ENCODE peak calls at places on chromosomes 4 and X, in five cellular contexts. J is lower lobe of right lung; F is K562; W is CD8-positive, alpha-beta memory T cell; H is hepatocyte. Y is an unnamed sample.

GRCh38 chr4:786861-787300 is 39.0 kb downstream of the CPLX1 start:
- DNase-seq in J (peak; percentile 54), W (no peak), F (no peak), H (no peak), Y (no peak)

GRCh38 chr4:5969336-5969735 is 48.9 kb downstream of the C4orf50 start:
- DNase-seq in F (no peak), J (no peak), H (no peak), W (no peak), Y (no peak)

GRCh38 chr4:151678048-151678853 is 82.6 kb downstream of the GATB start:
- DNase-seq in W (no peak), F (no peak), J (no peak), H (no peak), Y (peak; percentile 43)

GRCh38 chr4:156838761-156839160 is 132.8 kb downstream of the PDGFC start:
- DNase-seq in F (no peak), J (no peak), W (no peak), H (no peak), Y (no peak)

GRCh38 chr4:176902710-176903323 is 110.1 kb upstream of the VEGFC start:
- DNase-seq in J (no peak), H (no peak), W (no peak), F (no peak), Y (no peak)

GRCh38 chrX:16573781-16574180 is 76.2 kb upstream of the S100G start:
- DNase-seq in H (no peak), F (no peak), J (no peak), W (no peak), Y (no peak)

GRCh38 chr4:16264798-16265197 is 38.5 kb upstream of the TAPT1 start:
- DNase-seq in J (no peak), W (no peak), F (peak; percentile 30), H (peak; percentile 51), Y (no peak)

GRCh38 chrX:63656871-63657580 is 128.0 kb downstream of the ARHGEF9 start:
- DNase-seq in H (no peak), F (no peak), J (no peak), W (no peak), Y (no peak)

GRCh38 chr4:121072836-121073362 is 564 bp upstream of the NDNF start:
- DNase-seq in J (peak; percentile 53), H (peak; percentile 34), W (no peak), F (no peak), Y (no peak)

GRCh38 chr4:139210486-139210885 is 33.5 kb upstream of the ELF2 start:
- DNase-seq in F (no peak), H (no peak), J (no peak), W (no peak), Y (no peak)

GRCh38 chrX:19593684-19594083 is 78.4 kb upstream of the MAP3K15 start:
- DNase-seq in H (peak; percentile 32), J (no peak), W (no peak), F (peak; percentile 20), Y (peak; percentile 71)

GRCh38 chr4:11495291-11495690 is 66.6 kb upstream of the HS3ST1 start:
- DNase-seq in H (no peak), J (no peak), F (no peak), W (no peak), Y (no peak)

GRCh38 chrX:129653985-129654651 is 638 bp downstream of the APLN start:
- DNase-seq in F (no peak), W (no peak), H (peak; percentile 34), J (no peak), Y (no peak)

GRCh38 chrX:35798042-35798441 is at the start of gene MAGEB16:
- DNase-seq in F (no peak), H (no peak), W (no peak), J (no peak), Y (no peak)

GRCh38 chrX:32987139-32987538 is 224.2 kb downstream of the DMD start:
- DNase-seq in J (no peak), H (no peak), F (no peak), W (no peak), Y (no peak)

DNA sequence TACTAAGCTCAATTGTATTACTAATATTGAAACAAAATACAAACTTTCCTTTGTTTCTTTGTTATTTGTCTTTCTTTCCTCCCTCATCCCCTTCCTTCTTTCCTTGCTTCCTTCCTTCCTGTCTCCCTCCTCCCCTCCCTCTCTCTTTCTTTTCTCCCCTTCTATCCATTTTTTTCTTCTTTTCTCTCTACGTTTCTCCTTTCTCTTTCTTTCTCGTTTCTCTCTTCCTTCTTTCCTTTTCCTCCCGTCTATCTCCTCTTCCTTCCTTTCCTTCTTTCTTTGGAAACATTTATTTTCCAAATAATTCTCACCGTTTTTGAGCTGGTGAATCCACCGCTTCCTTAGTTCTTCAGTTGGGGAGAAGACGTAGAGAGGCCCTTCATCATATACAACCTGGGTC is 16.3 kb downstream of the BTK start:
- DNase-seq in H (no peak), W (no peak), F (no peak), J (no peak), Y (no peak)
- H3K36me3 ChIP-seq in H (no peaks in the 10 kb centered on the region), W (no peaks in the 10 kb centered on the region), F (peaks cover 57% of the 10 kb centered on the region), J (no peaks in the 10 kb centered on the region), Y (no peaks in the 10 kb centered on the region)

GRCh38 chrX:2694868-2695267 is 3.8 kb downstream of the CD99 start:
- DNase-seq in F (no peak), J (no peak), H (no peak), W (no peak), Y (no peak)

GRCh38 chrX:2692221-2693122 is 1.4 kb downstream of the CD99 start:
- DNase-seq in J (peak; percentile 62), F (peak; percentile 76), W (no peak), H (peak; percentile 40), Y (peak; percentile 61)

GRCh38 chrX:2693123-2693438 is 2.0 kb downstream of the CD99 start:
- DNase-seq in W (no peak), H (no peak), J (no peak), F (no peak), Y (no peak)

GRCh38 chrX:2691543-2692220 is 587 bp downstream of the CD99 start:
- DNase-seq in W (no peak), H (peak; percentile 65), J (peak; percentile 75), F (peak; percentile 40), Y (peak; percentile 72)

DNA sequence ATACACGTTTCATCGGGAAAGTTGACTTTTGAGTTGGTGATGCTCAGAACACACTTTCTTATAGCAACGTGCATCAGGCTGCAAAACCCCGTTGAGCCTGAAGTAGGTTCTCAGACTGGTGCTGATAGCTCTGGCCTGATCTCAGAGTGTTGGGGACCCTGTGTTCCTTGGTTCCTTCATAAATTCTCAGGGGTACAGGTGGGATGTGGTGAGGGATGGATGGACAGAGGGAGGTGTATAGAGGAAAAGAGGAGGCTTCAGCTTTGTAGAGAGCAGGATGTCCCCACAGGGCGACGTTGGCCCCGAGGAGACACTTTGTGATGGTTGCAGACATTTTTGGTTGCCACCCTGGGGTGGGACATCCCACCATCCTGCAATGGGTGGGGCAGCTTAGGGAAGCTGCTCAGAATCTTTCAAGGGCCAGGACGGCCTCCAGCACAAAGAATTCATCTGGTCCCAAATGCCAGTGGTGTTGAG is 2.5 kb downstream of the CD99 start:
- DNase-seq in J (no peak), W (no peak), F (no peak), H (no peak), Y (no peak)
- H3K4me1 ChIP-seq in J (peaks cover 61% of the 10 kb centered on the region), W (peaks cover 57% of the 10 kb centered on the region), F (peaks cover 8% of the 10 kb centered on the region), H (peaks cover 56% of the 10 kb centered on the region), Y (peaks cover 11% of the 10 kb centered on the region)

GRCh38 chr4:173498023-173498422 is 32.0 kb downstream of the HAND2 start:
- DNase-seq in F (no peak), H (no peak), J (no peak), W (no peak), Y (no peak)

GRCh38 chr4:173500841-173501591 is 29.0 kb downstream of the HAND2 start:
- DNase-seq in F (no peak), J (no peak), W (no peak), H (no peak), Y (no peak)

GRCh38 chr4:173501592-173502150 is 28.4 kb downstream of the HAND2 start:
- DNase-seq in F (no peak), H (no peak), W (no peak), J (no peak), Y (no peak)

GRCh38 chr4:173498771-173499170 is 31.3 kb downstream of the HAND2 start:
- DNase-seq in H (no peak), F (no peak), W (no peak), J (no peak), Y (no peak)

GRCh38 chr4:173499568-173500535 is 30.2 kb downstream of the HAND2 start:
- DNase-seq in W (no peak), J (no peak), F (no peak), H (no peak), Y (no peak)
- H3K4me3 ChIP-seq in W (no peak overlapping the region), J (no peak overlapping the region), F (no peak overlapping the region), H (no peak overlapping the region), Y (no peak overlapping the region)

DNA sequence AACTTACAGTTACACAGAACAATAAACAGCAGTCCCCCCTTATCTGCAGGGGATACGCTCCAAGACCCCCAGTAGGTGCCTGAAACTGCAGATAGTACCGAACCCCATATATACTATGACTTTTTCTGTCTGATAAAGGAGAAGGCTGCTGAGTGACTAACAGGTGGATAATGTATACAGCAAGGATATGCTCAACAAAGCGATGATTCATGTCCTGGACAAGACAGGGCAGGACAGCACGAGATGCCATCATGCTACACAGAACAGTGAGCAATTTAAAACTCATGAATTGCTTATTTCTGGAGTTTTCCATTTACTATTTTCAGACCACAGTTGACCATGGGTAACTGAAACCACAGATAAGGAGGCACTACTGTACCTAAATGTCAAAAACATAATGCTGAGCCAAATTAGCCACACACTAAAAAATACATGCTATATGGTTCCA is 76.1 kb downstream of the MANBA start:
- DNase-seq in J (no peak), H (peak; percentile 19), W (no peak), F (peak; percentile 71), Y (no peak)
- H3K36me3 ChIP-seq in J (peaks cover 38% of the 10 kb centered on the region), H (no peaks in the 10 kb centered on the region), W (peaks cover 6% of the 10 kb centered on the region), F (no peaks in the 10 kb centered on the region), Y (no peaks in the 10 kb centered on the region)

GRCh38 chr4:48041535-48042137 is 25.1 kb downstream of the NIPAL1 start:
- DNase-seq in F (no peak), J (no peak), W (no peak), H (no peak), Y (no peak)
- H3K4me1 ChIP-seq in F (no peaks in the 10 kb centered on the region), J (no peaks in the 10 kb centered on the region), W (peaks cover 32% of the 10 kb centered on the region), H (peaks cover 13% of the 10 kb centered on the region), Y (peaks cover 15% of the 10 kb centered on the region)

DNA sequence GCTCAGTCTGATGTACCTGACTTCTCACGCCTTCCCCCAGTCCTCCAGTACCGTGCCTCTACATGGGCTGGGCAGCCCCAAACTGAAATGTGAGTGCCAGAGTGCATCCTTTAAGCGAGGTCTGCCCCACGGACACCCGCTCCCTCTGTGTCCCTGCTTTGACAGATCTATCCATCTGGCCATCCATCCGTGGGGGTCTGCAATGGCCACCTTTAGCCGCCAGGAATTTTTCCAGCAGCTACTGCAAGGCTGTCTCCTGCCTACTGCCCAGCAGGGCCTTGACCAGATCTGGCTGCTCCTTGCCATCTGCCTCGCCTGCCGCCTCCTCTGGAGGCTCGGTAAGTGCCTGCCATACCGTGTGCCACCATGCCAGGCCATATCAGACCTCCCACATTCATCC is 827 bp downstream of the PORCN start:
- DNase-seq in J (no peak), F (no peak), W (no peak), H (no peak), Y (no peak)
- H3K4me3 ChIP-seq in J (peak overlapping the region; percentile 66), F (no peak overlapping the region), W (peak overlapping the region; percentile 52), H (no peak overlapping the region), Y (peak overlapping the region; percentile 72)

GRCh38 chr4:8369426-8370105 is 71.0 kb downstream of the ACOX3 start:
- DNase-seq in J (peak; percentile 18), F (no peak), H (no peak), W (no peak), Y (no peak)
- H3K36me3 ChIP-seq in J (peaks cover 12% of the 10 kb centered on the region), F (no peaks in the 10 kb centered on the region), H (no peaks in the 10 kb centered on the region), W (no peaks in the 10 kb centered on the region), Y (no peaks in the 10 kb centered on the region)

Y was measured in HAP-1.